ENCODE peak calls at places on chromosomes 11 and 22, in five cellular contexts. C, Y, S, B and N are unnamed samples.

GRCh38 chr22:29310863-29311339 is 4.5 kb downstream of the GAS2L1 start:
- DNase-seq in S (no peak), Y (peak; percentile 98), C (peak; percentile 98), B (peak; percentile 93), N (peak; percentile 98)

GRCh38 chr11:112161012-112161411 is 2.9 kb downstream of the IL18 start:
- DNase-seq in B (no peak), Y (no peak), C (no peak), S (no peak), N (no peak)

GRCh38 chr11:35598254-35599125 is 19.8 kb upstream of the FJX1 start:
- DNase-seq in B (no peak), C (no peak), Y (no peak), S (no peak), N (no peak)

GRCh38 chr11:12542186-12542935 is 131.9 kb upstream of the TEAD1 start:
- DNase-seq in Y (no peak), B (no peak), S (no peak), C (no peak), N (no peak)

GRCh38 chr11:107549253-107549953 is 16.1 kb downstream of the ALKBH8 start:
- DNase-seq in B (no peak), Y (no peak), C (peak; percentile 54), S (no peak), N (no peak)

GRCh38 chr22:40580631-40581030 is 55.9 kb downstream of the MRTFA start:
- DNase-seq in Y (no peak), B (no peak), C (no peak), S (no peak), N (no peak)

GRCh38 chr11:35943761-35944502 is at the start of gene LDLRAD3:
- DNase-seq in B (peak; percentile 74), C (peak; percentile 86), S (no peak), Y (peak; percentile 79), N (peak; percentile 88)

GRCh38 chr22:43624144-43624998 is 187.7 kb downstream of the EFCAB6 start:
- DNase-seq in S (no peak), B (no peak), C (peak; percentile 60), Y (no peak), N (no peak)

GRCh38 chr22:19875531-19876313 is 21.0 kb upstream of the GNB1L start:
- DNase-seq in S (no peak), B (no peak), C (peak; percentile 13), Y (peak; percentile 21), N (peak; percentile 77)

GRCh38 chr11:122095950-122096942 is 19.8 kb downstream of the BLID start:
- DNase-seq in B (no peak), Y (no peak), C (peak; percentile 83), S (no peak), N (no peak)

GRCh38 chr11:107821199-107821926 is 37.2 kb downstream of the SLC35F2 start:
- DNase-seq in Y (no peak), B (no peak), S (no peak), C (peak; percentile 60), N (no peak)

GRCh38 chr11:4713241-4713640 is 8.7 kb downstream of the MMP26 start:
- DNase-seq in Y (no peak), S (no peak), B (no peak), C (no peak), N (no peak)

GRCh38 chr11:77144854-77145428 is 16.9 kb downstream of the MYO7A start:
- DNase-seq in C (no peak), B (no peak), S (no peak), Y (no peak), N (no peak)

GRCh38 chr11:85961930-85962363 is 106.8 kb downstream of the CCDC83 start:
- DNase-seq in Y (no peak), S (no peak), C (peak; percentile 71), B (no peak), N (no peak)

GRCh38 chr11:108873938-108874337 is 209.1 kb downstream of the DDX10 start:
- DNase-seq in Y (no peak), C (peak; percentile 79), B (no peak), S (no peak), N (no peak)

GRCh38 chr11:11995601-11996000 is 12.8 kb downstream of the DKK3 start:
- DNase-seq in B (no peak), Y (no peak), S (no peak), C (no peak), N (no peak)

GRCh38 chr11:1734571-1735081 is 15.8 kb downstream of the IFITM10 start:
- DNase-seq in S (no peak), B (no peak), C (no peak), Y (no peak), N (peak; percentile 54)